ENCODE peak calls at places on chromosome 22, in four cellular contexts. O is GM12878, E is H1, V is HepG2. C is an unnamed sample.
A peak's percentile ranks its signal among the peaks of the same experiment; 100 is the strongest.

GRCh38 chr22:40332319-40332781 is 13.9 kb upstream of the ADSL start:
- DNase-seq in O (no peak), E (no peak), V (no peak), C (no peak)

GRCh38 chr22:44384563-44384940 is 71.8 kb upstream of the SHISAL1 start:
- DNase-seq in O (no peak), E (no peak), V (no peak), C (no peak)

GRCh38 chr22:33895444-33895843 is 24.8 kb downstream of the LARGE1 start:
- DNase-seq in O (no peak), E (no peak), V (no peak), C (no peak)

GRCh38 chr22:23911318-23911980 is 17.3 kb downstream of the MIF start:
- DNase-seq in O (no peak), E (no peak), V (no peak), C (no peak)

GRCh38 chr22:42933783-42934144 is 76.7 kb upstream of the ARFGAP3 start:
- DNase-seq in O (no peak), E (no peak), V (peak; percentile 33), C (no peak)

GRCh38 chr22:32048069-32048468 is 5.0 kb downstream of the SLC5A1 start:
- DNase-seq in O (no peak), E (no peak), V (no peak), C (no peak)

GRCh38 chr22:19174106-19175025 is 4.2 kb downstream of the SLC25A1 start:
- DNase-seq in O (peak; percentile 15), E (peak; percentile 64), V (peak; percentile 57), C (no peak)

GRCh38 chr22:29309332-29310064 is 3.0 kb downstream of the GAS2L1 start:
- DNase-seq in O (no peak), E (no peak), V (no peak), C (no peak)

GRCh38 chr22:42160830-42161696 is 30.5 kb upstream of the CYP2D6 start:
- DNase-seq in O (no peak), E (no peak), V (no peak), C (no peak)

GRCh38 chr22:49330421-49331222 is 497.1 kb downstream of the BRD1 start:
- DNase-seq in O (no peak), E (peak; percentile 26), V (no peak), C (no peak)
- TF ChIP-seq SUZ12 in O (no peak), E (no peak), V (no peak), C (no peak)

DNA sequence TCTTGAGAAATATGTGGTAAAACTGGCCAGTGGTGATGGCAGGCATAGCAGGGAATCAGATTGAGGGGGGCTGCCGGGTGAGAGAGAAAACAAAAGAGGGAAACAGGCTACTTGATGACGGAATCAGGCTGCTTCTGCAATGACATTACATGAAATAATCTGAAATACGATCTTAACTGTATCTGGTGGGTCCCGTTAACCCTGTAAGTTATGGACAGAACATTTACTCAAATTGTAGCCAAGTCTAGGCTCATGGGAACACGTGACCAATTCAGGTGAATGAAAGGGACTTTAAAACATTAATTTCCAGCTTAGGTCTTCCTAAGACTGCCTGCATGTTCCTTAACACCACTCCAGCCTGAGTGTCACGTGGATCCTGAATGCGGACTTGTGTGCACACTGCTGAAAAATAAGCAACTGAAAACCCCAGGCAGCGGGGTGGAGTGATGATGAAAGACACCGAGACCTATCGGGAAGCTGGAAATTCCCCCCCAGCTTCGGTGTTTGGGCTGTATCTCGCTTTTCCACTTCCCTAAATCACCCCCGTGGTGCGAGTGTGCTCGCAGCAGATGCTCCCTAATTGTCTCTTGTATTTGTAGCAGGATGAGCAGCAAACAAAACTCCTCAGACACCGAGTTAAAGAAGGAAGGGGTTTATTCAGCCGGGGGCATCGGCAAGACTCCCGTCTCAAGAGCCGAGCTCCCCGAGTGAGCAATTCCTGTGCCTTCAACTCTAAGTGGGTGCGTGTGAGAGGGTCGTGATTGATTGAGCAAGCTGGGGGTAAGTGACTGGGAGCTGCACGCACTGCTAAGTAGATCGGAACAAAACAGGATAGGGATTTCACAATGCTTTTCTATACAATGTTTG is 145.0 kb upstream of the GRK3 start:
- DNase-seq in O (peak; percentile 20), E (no peak), V (peak; percentile 37), C (no peak)
- TF ChIP-seq SP1 in O (no peak), E (no peak), V (no peak), C (no peak)

DNA sequence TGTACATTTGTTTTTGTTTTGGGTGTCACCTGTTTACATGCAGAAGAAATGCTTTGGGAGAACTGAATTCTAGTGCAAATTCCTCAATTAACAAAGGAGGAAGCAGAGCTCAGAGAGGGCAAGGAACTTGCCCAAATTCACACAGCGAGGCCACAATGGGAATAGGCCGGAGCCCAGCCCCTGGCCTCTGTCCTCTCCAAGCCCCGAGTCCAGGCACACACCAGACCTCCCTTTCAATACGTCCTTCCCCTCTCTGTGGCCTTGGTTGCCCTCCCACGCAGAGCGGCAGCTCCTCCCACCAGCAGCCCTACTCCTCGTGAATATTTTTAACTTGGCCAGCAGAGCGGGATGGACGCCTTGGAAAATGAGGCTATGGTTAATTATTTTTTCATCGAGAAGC is 1.5 kb upstream of the CARD10 start:
- DNase-seq in O (no peak), E (no peak), V (no peak), C (no peak)
- TF ChIP-seq SUZ12 in O (no peak), E (no peak), V (no peak), C (no peak)

GRCh38 chr22:49972163-49973017 is 11.8 kb downstream of the PIM3 start:
- DNase-seq in O (no peak), E (peak; percentile 45), V (no peak), C (no peak)

GRCh38 chr22:49969751-49970527 is 9.4 kb downstream of the PIM3 start:
- DNase-seq in O (no peak), E (peak; percentile 47), V (no peak), C (no peak)

GRCh38 chr22:49970528-49971231 is 10.1 kb downstream of the PIM3 start:
- DNase-seq in O (peak; percentile 85), E (peak; percentile 70), V (peak; percentile 97), C (peak; percentile 60)

GRCh38 chr22:49973018-49973965 is 12.7 kb downstream of the PIM3 start:
- DNase-seq in O (no peak), E (no peak), V (no peak), C (no peak)

DNA sequence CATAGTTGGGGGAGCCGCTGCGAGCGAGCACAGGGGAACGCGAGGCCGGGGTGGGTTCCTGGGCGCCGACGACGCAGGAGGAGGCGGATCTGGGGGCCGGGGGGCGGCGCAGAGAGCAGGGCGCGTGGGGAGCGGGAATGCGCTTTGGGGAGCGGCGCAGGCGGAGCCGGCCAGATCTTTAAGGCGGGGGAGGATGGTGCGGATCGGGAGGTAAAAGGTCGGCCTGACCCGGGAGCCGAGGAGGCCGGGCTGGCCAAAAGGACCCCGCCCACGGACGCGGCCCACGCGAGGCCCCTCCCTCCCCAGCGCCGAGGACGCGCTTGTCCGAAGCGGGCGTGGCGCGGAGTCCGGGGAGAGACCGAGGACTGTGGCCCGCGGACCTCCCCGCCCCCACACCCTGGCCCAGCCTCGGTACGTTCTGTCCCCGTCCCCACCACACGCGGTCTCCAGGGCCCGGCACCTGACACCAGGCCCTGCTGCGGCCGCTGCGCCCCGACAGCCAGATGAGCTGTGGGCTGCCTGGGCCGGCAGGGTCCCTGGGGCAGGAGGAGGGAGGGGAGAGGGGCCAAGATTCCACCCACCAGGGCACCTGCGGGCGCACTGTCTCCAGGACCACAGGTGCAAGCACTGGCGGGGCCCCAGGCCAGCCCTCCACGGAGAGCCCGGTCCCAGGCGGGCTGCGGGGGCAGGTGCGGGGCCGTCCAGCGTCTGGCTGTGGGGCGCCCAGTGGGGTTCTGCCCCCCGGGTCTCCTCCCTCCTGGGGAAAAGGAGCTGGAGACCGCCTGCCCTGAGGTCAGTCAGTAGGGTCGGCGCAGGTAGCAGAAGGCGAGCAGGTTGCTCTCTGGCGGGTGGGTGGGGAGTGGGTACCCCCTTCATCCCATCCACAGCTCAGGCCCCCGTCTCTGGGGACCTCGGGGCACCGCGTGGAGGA is 10.9 kb downstream of the PIM3 start:
- DNase-seq in O (no peak), E (peak; percentile 62), V (no peak), C (no peak)
- TF ChIP-seq SP1 in O (no peak), E (no peak), V (no peak), C (no peak)

GRCh38 chr22:46487318-46487717 is 50.1 kb downstream of the CELSR1 start:
- DNase-seq in O (no peak), E (no peak), V (no peak), C (no peak)

GRCh38 chr22:46490538-46490937 is 46.9 kb downstream of the CELSR1 start:
- DNase-seq in O (no peak), E (no peak), V (no peak), C (no peak)

GRCh38 chr22:46491936-46492335 is 45.5 kb downstream of the CELSR1 start:
- DNase-seq in O (no peak), E (no peak), V (no peak), C (no peak)
- TF ChIP-seq SUZ12 in O (no peak), E (no peak), V (no peak), C (no peak)